ENCODE peak calls at places on chromosomes 16 and 17, in eight cellular contexts. T is T follicular helper cell; L is psoas muscle; O is GM03348; Q is activated T-cell treated with anti-CD3 and anti-CD28 coated beads, Interleukin-2, amount 50 U/mL, for 72 hours; X is midbrain; S is caudate nucleus; K is activated CD4-positive, alpha-beta memory T cell treated with anti-CD3 and anti-CD28 coated beads for 36 hours. G is an unnamed sample.

GRCh38 chr16:56789360-56789759 is 59.4 kb downstream of the NUP93 start:
- DNase-seq in T (no peak), L (no peak), O (no peak), Q (peak), X (no peak), S (peak), K (peak), G (peak)

GRCh38 chr17:9211133-9211765 is 189.9 kb downstream of the NTN1 start:
- DNase-seq in T (no peak), L (no peak), O (no peak), Q (no peak), X (no peak), S (peak), K (no peak), G (no peak)

GRCh38 chr17:33756021-33756420 is 462.9 kb upstream of the ASIC2 start:
- DNase-seq in T (no peak), L (no peak), O (no peak), Q (no peak), X (no peak), S (no peak), K (no peak), G (no peak)

GRCh38 chr16:56669840-56670639 is 426 bp downstream of the MT1H start:
- DNase-seq in T (no peak), L (no peak), O (no peak), Q (no peak), X (no peak), S (no peak), K (no peak), G (no peak)

GRCh38 chr17:18980682-18981384 is 23.7 kb downstream of the FAM83G start:
- DNase-seq in T (no peak), L (no peak), O (peak), Q (no peak), X (no peak), S (no peak), K (no peak), G (no peak)

GRCh38 chr17:73338566-73339247 is 26.9 kb upstream of the CDC42EP4 start:
- DNase-seq in T (no peak), L (no peak), O (no peak), Q (no peak), X (no peak), S (no peak), K (no peak), G (no peak)

GRCh38 chr16:48102083-48103008 is 53.4 kb downstream of the ABCC12 start:
- DNase-seq in T (no peak), L (no peak), O (no peak), Q (no peak), X (no peak), S (no peak), K (no peak), G (no peak)

GRCh38 chr17:41547921-41548843 is 20.1 kb upstream of the KRT19 start:
- DNase-seq in T (no peak), L (peak), O (peak), Q (peak), X (no peak), S (no peak), K (peak), G (peak)

GRCh38 chr17:70171159-70171558 is 1.8 kb downstream of the KCNJ2 start:
- DNase-seq in T (no peak), L (no peak), O (no peak), Q (no peak), X (no peak), S (peak), K (no peak), G (no peak)

GRCh38 chr16:86391987-86392386 is 118.3 kb upstream of the FOXF1 start:
- DNase-seq in T (no peak), L (no peak), O (peak), Q (no peak), X (no peak), S (no peak), K (no peak), G (no peak)

GRCh38 chr16:46482895-46483294 is 138.3 kb downstream of the SHCBP1 start:
- DNase-seq in T (no peak), L (no peak), O (no peak), Q (no peak), X (no peak), S (no peak), K (no peak), G (no peak)

GRCh38 chr16:77677129-77677528 is 45.2 kb upstream of the NUDT7 start:
- DNase-seq in T (no peak), L (no peak), O (no peak), Q (no peak), X (no peak), S (no peak), K (no peak), G (no peak)

GRCh38 chr16:88522276-88522949 is 47.8 kb upstream of the ZC3H18 start:
- DNase-seq in T (no peak), L (no peak), O (no peak), Q (no peak), X (no peak), S (no peak), K (no peak), G (no peak)

GRCh38 chr17:18017958-18018357 is 21.0 kb downstream of the ATPAF2 start:
- DNase-seq in T (no peak), L (no peak), O (no peak), Q (no peak), X (no peak), S (no peak), K (no peak), G (no peak)

GRCh38 chr16:56630134-56630533 is 2.3 kb upstream of the MT1M start:
- DNase-seq in T (no peak), L (no peak), O (no peak), Q (no peak), X (no peak), S (no peak), K (no peak), G (no peak)

GRCh38 chr16:22386976-22387375 is 12.6 kb upstream of the CDR2 start:
- DNase-seq in T (no peak), L (no peak), O (peak), Q (no peak), X (no peak), S (no peak), K (no peak), G (no peak)

GRCh38 chr16:4306439-4307214 is 9.2 kb upstream of the GLIS2 start:
- DNase-seq in T (peak), L (no peak), O (no peak), Q (peak), X (no peak), S (no peak), K (peak), G (peak)

GRCh38 chr16:50666658-50667496 is 14.2 kb downstream of the SNX20 start:
- DNase-seq in T (no peak), L (no peak), O (no peak), Q (peak), X (no peak), S (no peak), K (peak), G (peak)

GRCh38 chr17:2592974-2593845 is at the start of gene PAFAH1B1:
- DNase-seq in T (peak), L (peak), O (peak), Q (peak), X (peak), S (peak), K (peak), G (peak)

GRCh38 chr17:68580236-68580903 is 20.8 kb downstream of the FAM20A start:
- DNase-seq in T (no peak), L (peak), O (peak), Q (no peak), X (no peak), S (no peak), K (no peak), G (no peak)

GRCh38 chr16:73888840-73889577 is 407.6 kb upstream of the PSMD7 start:
- DNase-seq in T (no peak), L (no peak), O (no peak), Q (no peak), X (no peak), S (no peak), K (no peak), G (no peak)

GRCh38 chr17:82348434-82348833 is 10.6 kb upstream of the TEX19 start:
- DNase-seq in T (no peak), L (no peak), O (no peak), Q (no peak), X (no peak), S (no peak), K (no peak), G (no peak)

GRCh38 chr16:72763927-72764628 is 283.9 kb downstream of the ZFHX3 start:
- DNase-seq in T (no peak), L (no peak), O (no peak), Q (no peak), X (no peak), S (no peak), K (no peak), G (no peak)

GRCh38 chr17:68197091-68197996 is 50.5 kb upstream of the AMZ2 start:
- DNase-seq in T (no peak), L (peak), O (no peak), Q (no peak), X (no peak), S (no peak), K (peak), G (peak)

GRCh38 chr16:72464052-72464451 is 292.1 kb upstream of the PMFBP1 start:
- DNase-seq in T (no peak), L (no peak), O (no peak), Q (no peak), X (no peak), S (no peak), K (no peak), G (no peak)

GRCh38 chr17:50542795-50543774 is 3.9 kb upstream of the SPATA20 start:
- DNase-seq in T (no peak), L (no peak), O (no peak), Q (no peak), X (no peak), S (no peak), K (no peak), G (no peak)

GRCh38 chr17:81434079-81434478 is 38.8 kb downstream of the BAHCC1 start:
- DNase-seq in T (no peak), L (no peak), O (peak), Q (no peak), X (no peak), S (no peak), K (no peak), G (no peak)

GRCh38 chr17:42409467-42410351 is 13.3 kb downstream of the CAVIN1 start:
- DNase-seq in T (no peak), L (peak), O (peak), Q (no peak), X (peak), S (no peak), K (no peak), G (no peak)

GRCh38 chr16:69417537-69418199 is 6.8 kb upstream of the CYB5B start:
- DNase-seq in T (no peak), L (no peak), O (no peak), Q (no peak), X (peak), S (peak), K (no peak), G (no peak)

GRCh38 chr17:42660692-42661345 is 1.7 kb downstream of the TUBG2 start:
- DNase-seq in T (no peak), L (no peak), O (peak), Q (no peak), X (no peak), S (peak), K (no peak), G (no peak)